ENCODE peak calls at places on chromosomes 16 and 17, in five cellular contexts. V is fibroblast of lung, W is GM23248, X is neural progenitor cell, T is hepatocyte. S is an unnamed sample.

GRCh38 chr17:51221322-51221721 is 38.5 kb downstream of the MBTD1 start:
- DNase-seq in V (no peak), W (no peak), X (no peak), T (no peak), S (no peak)

GRCh38 chr17:1347681-1348318 is 52.2 kb downstream of the YWHAE start:
- DNase-seq in V (peak; percentile 59), W (peak; percentile 87), X (no peak), T (peak; percentile 45), S (no peak)

GRCh38 chr16:84278968-84279367 is 15.7 kb upstream of the WFDC1 start:
- DNase-seq in V (no peak), W (no peak), X (peak; percentile 63), T (no peak), S (no peak)

GRCh38 chr17:14113137-14113536 is 43.8 kb downstream of the COX10 start:
- DNase-seq in V (no peak), W (no peak), X (no peak), T (no peak), S (no peak)

GRCh38 chr16:19046062-19046461 is 21.4 kb upstream of the COQ7 start:
- DNase-seq in V (no peak), W (no peak), X (no peak), T (no peak), S (no peak)

GRCh38 chr16:67257486-67258159 is 8.8 kb downstream of the SLC9A5 start:
- DNase-seq in V (no peak), W (peak; percentile 77), X (no peak), T (no peak), S (no peak)

GRCh38 chr16:63745456-63745855 is 1376.4 kb downstream of the CDH11 start:
- DNase-seq in V (no peak), W (no peak), X (no peak), T (no peak), S (no peak)

GRCh38 chr16:20300312-20301097 is 26.8 kb downstream of the GP2 start:
- DNase-seq in V (peak; percentile 41), W (peak; percentile 73), X (peak; percentile 79), T (peak; percentile 76), S (no peak)

GRCh38 chr17:4101127-4101798 is 41.6 kb downstream of the ZZEF1 start:
- DNase-seq in V (no peak), W (no peak), X (no peak), T (peak; percentile 53), S (no peak)

GRCh38 chr16:13956635-13957196 is 36.8 kb downstream of the ERCC4 start:
- DNase-seq in V (no peak), W (no peak), X (no peak), T (no peak), S (no peak)

GRCh38 chr17:10756604-10757003 is 26.8 kb upstream of the TMEM220 start:
- DNase-seq in V (no peak), W (no peak), X (no peak), T (no peak), S (no peak)

GRCh38 chr17:66673668-66674276 is 161.1 kb upstream of the CACNG5 start:
- DNase-seq in V (peak; percentile 71), W (peak; percentile 87), X (peak; percentile 78), T (peak; percentile 78), S (peak; percentile 87)

GRCh38 chr17:19244796-19245195 is 7.6 kb downstream of the EPN2 start:
- DNase-seq in V (no peak), W (no peak), X (no peak), T (no peak), S (no peak)

GRCh38 chr17:69327060-69327831 is at the start of gene ABCA5:
- DNase-seq in V (peak; percentile 78), W (peak; percentile 94), X (peak; percentile 96), T (peak; percentile 98), S (peak; percentile 91)

GRCh38 chr16:63315229-63315628 is 1279.0 kb upstream of the CDH8 start:
- DNase-seq in V (no peak), W (no peak), X (no peak), T (peak; percentile 56), S (no peak)

GRCh38 chr16:8665529-8665928 is 8.9 kb upstream of the ABAT start:
- DNase-seq in V (no peak), W (no peak), X (no peak), T (no peak), S (no peak)

GRCh38 chr17:74981979-74982662 is 5.3 kb upstream of the CDR2L start:
- DNase-seq in V (peak; percentile 42), W (peak; percentile 79), X (peak; percentile 95), T (peak; percentile 92), S (peak; percentile 51)

GRCh38 chr17:77475012-77475976 is 334.5 kb downstream of the SEC14L1 start:
- DNase-seq in V (peak; percentile 94), W (peak; percentile 90), X (no peak), T (peak; percentile 53), S (no peak)

GRCh38 chr17:58334661-58335060 is 6.1 kb upstream of the TSPOAP1 start:
- DNase-seq in V (no peak), W (no peak), X (no peak), T (no peak), S (no peak)

GRCh38 chr16:4691666-4692412 is 1.5 kb upstream of the NUDT16L1 start:
- DNase-seq in V (no peak), W (no peak), X (no peak), T (peak; percentile 9), S (no peak)

GRCh38 chr16:89112377-89113151 is 18.9 kb downstream of the ACSF3 start:
- DNase-seq in V (no peak), W (no peak), X (no peak), T (no peak), S (no peak)

GRCh38 chr16:89113152-89113547 is 19.5 kb downstream of the ACSF3 start:
- DNase-seq in V (no peak), W (no peak), X (no peak), T (no peak), S (no peak)

GRCh38 chr16:89115216-89115949 is 21.7 kb downstream of the ACSF3 start:
- DNase-seq in V (no peak), W (no peak), X (no peak), T (no peak), S (peak; percentile 33)

GRCh38 chr16:89113661-89114060 is 20.0 kb downstream of the ACSF3 start:
- DNase-seq in V (no peak), W (no peak), X (no peak), T (no peak), S (no peak)

GRCh38 chr16:89114159-89114981 is 20.7 kb downstream of the ACSF3 start:
- DNase-seq in V (no peak), W (no peak), X (peak; percentile 76), T (no peak), S (no peak)
- H3K4me2 ChIP-seq in V (no peak overlapping the region), W (no peak overlapping the region), X (peak overlapping the region; percentile 2), T (no peak overlapping the region), S (no peak overlapping the region)

DNA sequence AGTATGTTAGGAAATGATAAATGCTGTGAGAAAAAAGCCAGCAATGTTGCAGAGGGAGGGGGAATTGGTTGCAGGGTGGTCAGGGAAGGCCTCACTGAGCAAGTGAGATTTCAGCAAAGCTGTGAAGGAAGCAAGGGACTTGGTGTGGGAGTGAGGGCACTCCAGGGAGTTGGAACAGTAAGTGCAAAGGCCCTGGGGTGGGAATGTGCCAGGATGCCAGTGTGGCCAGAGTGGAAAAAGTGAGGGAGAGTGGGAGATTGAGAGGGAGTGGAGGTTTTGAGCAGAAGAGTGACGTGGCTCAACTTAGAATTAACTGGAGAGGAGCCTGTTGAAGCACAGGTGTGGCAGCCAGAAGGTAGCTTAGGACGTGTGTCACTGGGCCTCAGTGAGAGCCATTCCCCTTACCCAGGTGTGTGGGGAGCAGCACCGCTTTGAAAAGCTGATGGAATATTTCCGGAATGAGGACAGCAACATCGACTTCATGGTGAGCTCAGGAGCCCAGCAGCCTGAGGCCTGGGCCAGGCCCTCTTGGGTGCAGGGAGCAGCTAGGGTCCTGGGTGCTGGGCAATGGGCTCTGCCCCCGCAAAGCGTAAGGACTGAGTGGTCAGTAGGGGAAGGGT is 16.6 kb downstream of the FMNL1 start:
- DNase-seq in V (no peak), W (no peak), X (no peak), T (no peak), S (no peak)
- H3K36me3 ChIP-seq in V (no peaks in the 10 kb centered on the region), W (no peaks in the 10 kb centered on the region), X (no peaks in the 10 kb centered on the region), T (no peaks in the 10 kb centered on the region), S (no peaks in the 10 kb centered on the region)

DNA sequence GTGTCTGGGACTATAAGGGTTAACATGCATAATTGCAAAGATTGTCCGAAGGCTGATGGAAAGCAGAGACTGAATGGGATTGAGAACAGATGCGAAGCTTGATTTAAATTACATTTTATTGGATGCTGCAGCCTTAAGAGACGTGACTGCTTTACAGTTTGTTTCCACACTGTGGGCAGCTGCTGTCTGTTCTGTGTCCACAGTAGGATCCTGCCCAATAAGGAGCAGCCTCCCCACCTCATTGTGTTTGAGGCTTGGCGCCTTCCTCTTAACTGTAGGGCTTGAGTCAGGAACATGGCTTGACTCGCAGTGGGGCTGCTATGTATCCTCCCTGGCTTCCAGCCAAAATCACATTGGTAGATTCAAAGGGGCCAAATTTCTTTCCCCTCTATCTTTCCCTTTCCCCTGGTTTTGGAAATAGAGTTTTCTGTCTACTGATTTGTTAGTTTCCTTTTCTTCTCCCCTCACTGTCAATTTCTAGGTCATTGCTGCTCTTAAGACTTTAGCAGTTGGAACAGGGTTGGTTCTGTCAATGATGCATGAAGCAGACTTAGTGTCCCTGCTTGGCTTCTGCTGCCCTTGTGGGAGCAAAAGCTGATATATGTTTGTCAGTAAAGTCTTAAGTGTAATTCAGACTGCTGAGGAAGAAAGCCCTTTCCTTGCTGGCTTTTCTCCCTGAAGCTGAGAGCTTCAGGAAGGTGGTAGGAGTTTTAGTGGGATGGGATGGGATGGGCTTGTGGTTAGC is 5.1 kb upstream of the RARA start:
- DNase-seq in V (peak; percentile 57), W (peak; percentile 96), X (no peak), T (peak; percentile 74), S (no peak)
- H3K4me3 ChIP-seq in V (no peak overlapping the region), W (peak overlapping the region; percentile 30), X (no peak overlapping the region), T (no peak overlapping the region), S (no peak overlapping the region)

GRCh38 chr16:58249780-58250478 is 44.9 kb downstream of the PRSS54 start:
- DNase-seq in V (peak; percentile 62), W (peak; percentile 95), X (peak; percentile 94), T (peak; percentile 94), S (peak; percentile 78)
- H3K4me2 ChIP-seq in V (peak overlapping the region; percentile 81), W (peak overlapping the region; percentile 96), X (peak overlapping the region; percentile 98), T (peak overlapping the region; percentile 93), S (peak overlapping the region; percentile 83)

DNA sequence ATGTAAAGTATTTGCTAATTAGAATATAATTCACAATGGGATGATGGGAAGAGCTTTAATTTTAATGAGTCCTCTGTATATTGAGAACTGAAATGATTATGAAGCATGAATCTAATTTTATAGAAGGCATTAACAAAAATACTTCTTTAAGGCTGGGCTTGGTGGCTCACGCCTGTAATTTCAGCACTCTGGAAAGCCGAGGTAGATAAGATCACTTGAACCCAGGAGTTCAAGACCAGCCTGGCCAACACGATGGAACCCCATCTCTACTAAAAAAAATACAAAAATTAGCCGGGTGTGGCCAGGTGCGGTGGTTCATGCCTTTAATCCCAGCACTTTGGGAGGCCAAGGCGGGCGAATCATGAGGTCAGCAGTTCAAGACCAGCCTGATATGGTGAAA is 12.0 kb downstream of the CDK12 start:
- DNase-seq in V (no peak), W (no peak), X (no peak), T (no peak), S (no peak)
- H3K36me3 ChIP-seq in V (peaks cover 8% of the 10 kb centered on the region), W (peaks cover 39% of the 10 kb centered on the region), X (peaks cover 20% of the 10 kb centered on the region), T (no peaks in the 10 kb centered on the region), S (peaks cover 22% of the 10 kb centered on the region)